ENCODE peak calls at places on chromosomes 5 and 9, in five cellular contexts. One of them, this sample, is unnamed. For H3K4me1, the result is how much of the 10 kb centered on the place peaks cover.

GRCh38 chr5:53063176-53063575 is 46.4 kb downstream of the MOCS2 start:
- DNase-seq in Karpas-422: no peak
- DNase-seq in H1: no peak
- DNase-seq in breast epithelium: no peak
- DNase-seq in tibial nerve: no peak
- DNase-seq in this sample: no peak

GRCh38 chr9:76607730-76608475 is 148.9 kb downstream of the GCNT1 start:
- DNase-seq in Karpas-422: no peak
- DNase-seq in H1: no peak
- DNase-seq in breast epithelium: no peak
- DNase-seq in tibial nerve: no peak
- DNase-seq in this sample: no peak

GRCh38 chr5:12399868-12400267 is 495.6 kb upstream of the CTNND2 start:
- DNase-seq in Karpas-422: no peak
- DNase-seq in H1: no peak
- DNase-seq in breast epithelium: no peak
- DNase-seq in tibial nerve: no peak
- DNase-seq in this sample: no peak

GRCh38 chr9:125586173-125586512 is 120.9 kb downstream of the MAPKAP1 start:
- DNase-seq in Karpas-422: no peak
- DNase-seq in H1: no peak
- DNase-seq in breast epithelium: no peak
- DNase-seq in tibial nerve: no peak
- DNase-seq in this sample: no peak

GRCh38 chr9:126461029-126461428 is 134.4 kb downstream of the MVB12B start:
- DNase-seq in Karpas-422: no peak
- DNase-seq in H1: no peak
- DNase-seq in breast epithelium: peak
- DNase-seq in tibial nerve: no peak
- DNase-seq in this sample: no peak

GRCh38 chr5:180172447-180173197 is 36.4 kb downstream of the RASGEF1C start:
- DNase-seq in Karpas-422: no peak
- DNase-seq in H1: no peak
- DNase-seq in breast epithelium: no peak
- DNase-seq in tibial nerve: peak
- DNase-seq in this sample: no peak

GRCh38 chr9:16510506-16510905 is 360.0 kb downstream of the BNC2 start:
- DNase-seq in Karpas-422: no peak
- DNase-seq in H1: no peak
- DNase-seq in breast epithelium: no peak
- DNase-seq in tibial nerve: no peak
- DNase-seq in this sample: no peak

GRCh38 chr9:72911247-72911775 is 41.5 kb downstream of the ALDH1A1 start:
- DNase-seq in Karpas-422: no peak
- DNase-seq in H1: no peak
- DNase-seq in breast epithelium: no peak
- DNase-seq in tibial nerve: no peak
- DNase-seq in this sample: no peak

GRCh38 chr9:38079410-38080105 is 10.5 kb upstream of the SHB start:
- DNase-seq in Karpas-422: no peak
- DNase-seq in H1: peak
- DNase-seq in breast epithelium: no peak
- DNase-seq in tibial nerve: no peak
- DNase-seq in this sample: no peak

GRCh38 chr5:15783734-15784133 is 283.8 kb downstream of the FBXL7 start:
- DNase-seq in Karpas-422: no peak
- DNase-seq in H1: no peak
- DNase-seq in breast epithelium: no peak
- DNase-seq in tibial nerve: no peak
- DNase-seq in this sample: no peak

GRCh38 chr5:142866563-142867275 is 96.5 kb downstream of the ARHGAP26 start:
- DNase-seq in Karpas-422: peak
- DNase-seq in H1: no peak
- DNase-seq in breast epithelium: no peak
- DNase-seq in tibial nerve: peak
- DNase-seq in this sample: no peak

GRCh38 chr9:130058154-130058553 is 4.4 kb downstream of the GPR107 start:
- DNase-seq in Karpas-422: no peak
- DNase-seq in H1: no peak
- DNase-seq in breast epithelium: no peak
- DNase-seq in tibial nerve: no peak
- DNase-seq in this sample: no peak

GRCh38 chr9:93962041-93962440 is 6.9 kb upstream of the BARX1 start:
- DNase-seq in Karpas-422: no peak
- DNase-seq in H1: no peak
- DNase-seq in breast epithelium: no peak
- DNase-seq in tibial nerve: no peak
- DNase-seq in this sample: no peak

GRCh38 chr5:171810217-171810616 is 24.6 kb downstream of the SMIM23 start:
- DNase-seq in Karpas-422: no peak
- DNase-seq in H1: no peak
- DNase-seq in breast epithelium: no peak
- DNase-seq in tibial nerve: no peak
- DNase-seq in this sample: no peak

GRCh38 chr9:70117835-70118319 is 74.2 kb downstream of the MAMDC2 start:
- DNase-seq in Karpas-422: no peak
- DNase-seq in H1: no peak
- DNase-seq in breast epithelium: no peak
- DNase-seq in tibial nerve: no peak
- DNase-seq in this sample: no peak

GRCh38 chr9:8599937-8600336 is 800.4 kb upstream of the DMAC1 start:
- DNase-seq in Karpas-422: no peak
- DNase-seq in H1: peak
- DNase-seq in breast epithelium: no peak
- DNase-seq in tibial nerve: no peak
- DNase-seq in this sample: no peak

GRCh38 chr9:131432597-131433301 is 38.9 kb downstream of the PRRC2B start:
- DNase-seq in Karpas-422: no peak
- DNase-seq in H1: no peak
- DNase-seq in breast epithelium: no peak
- DNase-seq in tibial nerve: no peak
- DNase-seq in this sample: no peak

GRCh38 chr9:79220666-79221065 is 351.1 kb upstream of the TLE4 start:
- DNase-seq in Karpas-422: no peak
- DNase-seq in H1: no peak
- DNase-seq in breast epithelium: no peak
- DNase-seq in tibial nerve: no peak
- DNase-seq in this sample: no peak

GRCh38 chr9:121197135-121197534 is 4.5 kb downstream of the RAB14 start:
- DNase-seq in Karpas-422: peak
- DNase-seq in H1: no peak
- DNase-seq in breast epithelium: no peak
- DNase-seq in tibial nerve: no peak
- DNase-seq in this sample: no peak

GRCh38 chr5:163861670-163862069 is 356.3 kb downstream of the MAT2B start:
- DNase-seq in Karpas-422: no peak
- DNase-seq in H1: no peak
- DNase-seq in breast epithelium: no peak
- DNase-seq in tibial nerve: no peak
- DNase-seq in this sample: no peak

GRCh38 chr5:158543539-158544387 is 556.0 kb downstream of the EBF1 start:
- DNase-seq in Karpas-422: no peak
- DNase-seq in H1: no peak
- DNase-seq in breast epithelium: no peak
- DNase-seq in tibial nerve: peak
- DNase-seq in this sample: no peak

GRCh38 chr5:56838409-56839039 is 23.2 kb downstream of the MAP3K1 start:
- DNase-seq in Karpas-422: peak
- DNase-seq in H1: no peak
- DNase-seq in breast epithelium: no peak
- DNase-seq in tibial nerve: no peak
- DNase-seq in this sample: no peak

GRCh38 chr9:136621019-136621733 is 41.5 kb upstream of the EGFL7 start:
- DNase-seq in Karpas-422: no peak
- DNase-seq in H1: no peak
- DNase-seq in breast epithelium: no peak
- DNase-seq in tibial nerve: no peak
- DNase-seq in this sample: peak

GRCh38 chr5:53246042-53246836 is 136.7 kb upstream of the MOCS2 start:
- DNase-seq in Karpas-422: no peak
- DNase-seq in H1: no peak
- DNase-seq in breast epithelium: no peak
- DNase-seq in tibial nerve: no peak
- DNase-seq in this sample: no peak

GRCh38 chr5:136626531-136626930 is 261.2 kb upstream of the TRPC7 start:
- DNase-seq in Karpas-422: no peak
- DNase-seq in H1: no peak
- DNase-seq in breast epithelium: no peak
- DNase-seq in tibial nerve: no peak
- DNase-seq in this sample: no peak

GRCh38 chr9:35907732-35908483 is 1.4 kb upstream of the SPAAR start:
- DNase-seq in Karpas-422: no peak
- DNase-seq in H1: peak
- DNase-seq in breast epithelium: no peak
- DNase-seq in tibial nerve: peak
- DNase-seq in this sample: peak

GRCh38 chr9:102551346-102551745 is 443.8 kb upstream of the CYLC2 start:
- DNase-seq in Karpas-422: no peak
- DNase-seq in H1: no peak
- DNase-seq in breast epithelium: no peak
- DNase-seq in tibial nerve: no peak
- DNase-seq in this sample: no peak

GRCh38 chr5:44862808-44863207 is 54.1 kb downstream of the MRPS30 start:
- DNase-seq in Karpas-422: peak
- DNase-seq in H1: no peak
- DNase-seq in breast epithelium: no peak
- DNase-seq in tibial nerve: no peak
- DNase-seq in this sample: no peak

GRCh38 chr9:11992866-11993265 is 700.3 kb upstream of the TYRP1 start:
- DNase-seq in Karpas-422: no peak
- DNase-seq in H1: no peak
- DNase-seq in breast epithelium: no peak
- DNase-seq in tibial nerve: no peak
- DNase-seq in this sample: no peak

DNA sequence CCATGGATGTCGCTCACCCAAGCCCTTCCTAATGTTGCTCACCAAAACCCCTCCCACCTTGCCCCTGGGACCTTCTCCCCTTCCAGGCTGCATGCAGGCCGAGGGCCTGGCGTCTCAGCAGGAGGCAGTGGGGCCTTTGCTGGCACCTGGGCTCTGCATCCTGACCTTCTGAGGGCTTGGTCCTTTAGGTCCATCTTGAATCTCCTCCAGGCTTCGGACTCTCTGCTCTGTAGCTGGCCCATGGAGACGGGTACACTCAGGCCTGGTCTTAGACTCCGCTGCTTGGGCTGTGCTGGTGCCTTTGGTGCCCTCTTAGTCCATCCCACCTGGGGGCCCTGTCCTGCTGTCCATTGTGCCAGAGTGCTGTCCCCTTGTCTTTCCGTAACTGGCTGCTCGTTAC is 14.0 kb downstream of the TENT4A start:
- DNase-seq in Karpas-422: no peak
- DNase-seq in H1: no peak
- DNase-seq in breast epithelium: no peak
- DNase-seq in tibial nerve: no peak
- DNase-seq in this sample: no peak
- H3K4me1 ChIP-seq in Karpas-422: half or more
- H3K4me1 ChIP-seq in H1: under half
- H3K4me1 ChIP-seq in breast epithelium: under half
- H3K4me1 ChIP-seq in tibial nerve: under half
- H3K4me1 ChIP-seq in this sample: under half

DNA sequence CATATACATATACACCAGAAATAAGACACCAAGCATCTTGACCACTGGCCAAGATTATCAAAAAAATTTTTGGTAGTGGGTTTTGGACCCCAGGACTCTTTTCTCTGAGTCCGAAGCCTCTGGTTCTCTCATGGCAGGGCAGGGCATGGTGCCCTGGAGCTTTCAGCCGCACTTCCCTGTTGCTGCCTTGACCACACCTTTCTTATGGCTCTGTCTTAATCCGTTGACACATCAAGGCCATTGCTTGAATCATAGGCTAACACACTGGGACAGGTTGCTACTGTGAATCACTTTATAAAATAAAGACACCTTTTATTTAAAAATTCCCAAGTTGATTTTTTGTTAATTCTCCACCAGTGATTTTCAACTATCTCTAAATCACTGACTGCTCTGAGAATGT is 45.4 kb upstream of the CAST start:
- DNase-seq in Karpas-422: no peak
- DNase-seq in H1: no peak
- DNase-seq in breast epithelium: no peak
- DNase-seq in tibial nerve: no peak
- DNase-seq in this sample: no peak
- H3K27ac ChIP-seq in Karpas-422: no peak
- H3K27ac ChIP-seq in H1: no peak
- H3K27ac ChIP-seq in breast epithelium: no peak
- H3K27ac ChIP-seq in tibial nerve: no peak
- H3K27ac ChIP-seq in this sample: no peak

DNA sequence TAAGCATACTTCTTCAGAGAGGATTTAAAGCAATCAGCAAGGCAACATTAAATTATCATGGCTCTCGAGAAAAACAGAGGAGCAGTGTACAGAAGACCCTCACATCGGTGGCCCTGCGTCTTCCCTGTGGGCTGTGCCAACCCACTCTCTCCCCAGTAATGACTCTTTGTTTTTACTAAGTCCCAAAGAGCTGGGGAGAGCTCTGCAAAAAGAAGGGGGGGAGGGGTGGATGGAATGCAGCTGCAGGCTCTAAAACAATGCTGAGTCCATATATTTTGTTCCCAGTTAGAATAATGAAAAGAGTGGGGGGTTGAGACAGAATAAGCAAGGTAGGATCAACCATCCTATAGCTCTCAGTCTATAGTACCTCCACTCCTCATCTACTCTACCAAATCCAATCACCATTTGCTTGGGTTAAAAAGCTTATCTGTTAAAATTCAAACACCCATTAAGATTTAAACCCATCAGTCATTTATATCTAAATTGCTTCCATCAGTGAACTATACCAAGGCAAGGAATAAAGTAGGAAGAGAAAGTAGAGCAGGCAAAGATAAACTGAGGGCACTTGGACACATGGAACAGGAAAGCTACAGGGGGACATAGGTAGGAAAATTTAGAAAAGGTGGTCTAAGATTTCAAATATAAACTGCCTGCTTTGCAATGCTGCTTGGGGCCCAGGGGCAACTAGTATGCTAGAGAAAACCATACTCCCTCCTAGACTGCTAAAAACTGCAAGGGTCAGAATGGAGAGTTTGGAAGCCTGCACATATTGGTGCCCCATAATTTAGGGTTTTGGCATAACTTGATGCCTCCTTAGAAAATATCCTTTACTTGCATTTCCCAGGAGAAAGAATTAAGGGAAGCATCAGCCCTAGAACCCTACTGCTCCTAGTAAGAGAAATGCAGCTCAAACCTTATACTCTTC is 20.6 kb downstream of the ELL2 start:
- DNase-seq in Karpas-422: no peak
- DNase-seq in H1: no peak
- DNase-seq in breast epithelium: no peak
- DNase-seq in tibial nerve: no peak
- DNase-seq in this sample: no peak
- H3K4me1 ChIP-seq in Karpas-422: under half
- H3K4me1 ChIP-seq in H1: under half
- H3K4me1 ChIP-seq in breast epithelium: under half
- H3K4me1 ChIP-seq in tibial nerve: under half
- H3K4me1 ChIP-seq in this sample: under half

DNA sequence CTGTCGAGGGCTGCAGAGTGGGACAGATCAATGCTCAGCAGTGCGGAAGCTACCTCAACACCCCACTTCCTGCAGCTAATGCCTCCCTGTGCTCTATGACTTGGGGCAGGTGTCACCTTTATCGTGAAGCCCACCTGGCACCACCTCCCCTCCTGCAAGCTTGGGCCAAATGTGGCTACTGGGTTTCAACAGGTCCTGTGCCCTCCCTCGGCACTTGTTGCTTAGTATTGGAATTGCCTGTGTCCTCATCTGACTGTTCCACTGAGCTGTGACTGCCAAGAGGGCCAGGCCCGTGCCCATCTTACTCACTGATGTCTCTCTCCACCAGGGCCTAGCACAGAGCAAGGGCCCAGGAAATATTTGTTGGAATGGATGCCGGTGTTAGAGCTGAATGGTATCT is 9.4 kb downstream of the SLC27A4 start:
- DNase-seq in Karpas-422: no peak
- DNase-seq in H1: no peak
- DNase-seq in breast epithelium: no peak
- DNase-seq in tibial nerve: no peak
- DNase-seq in this sample: no peak
- H3K27ac ChIP-seq in Karpas-422: no peak
- H3K27ac ChIP-seq in H1: no peak
- H3K27ac ChIP-seq in breast epithelium: no peak
- H3K27ac ChIP-seq in tibial nerve: no peak
- H3K27ac ChIP-seq in this sample: no peak